ENCODE peak calls at places on chromosomes 4 and X, in nine cellular contexts. Z is kidney epithelial cell, D is tibial nerve, S is Caco-2, B is breast epithelium, E is psoas muscle, Y is thoracic aorta, J is mammary epithelial cell, P is colonic mucosa. A is an unnamed sample. For H3K36me3, the result is how much of the 10 kb centered on the place peaks cover.

GRCh38 chr4:94551616-94552564 is 100.1 kb downstream of the PDLIM5 start:
- DNase-seq in Z (no peak), Y (no peak), J (no peak), B (no peak), S (no peak), E (no peak), P (no peak), D (no peak), A (no peak)

GRCh38 chr4:88240297-88240714 is 44.1 kb downstream of the PPM1K start:
- DNase-seq in P (no peak), D (peak), Y (no peak), E (peak), S (no peak), B (no peak), J (no peak), Z (no peak), A (no peak)

GRCh38 chr4:112927544-112927943 is 121.9 kb upstream of the ANK2 start:
- DNase-seq in D (no peak), Z (no peak), B (no peak), E (no peak), J (no peak), P (no peak), Y (no peak), S (peak), A (no peak)

GRCh38 chrX:150229481-150229880 is 133.6 kb upstream of the MAMLD1 start:
- DNase-seq in P (peak), S (no peak), D (no peak), Y (no peak), J (no peak), E (no peak), Z (no peak), B (no peak), A (no peak)

GRCh38 chr4:52051213-52051614 is at the start of gene SPATA18:
- DNase-seq in P (peak), S (peak), E (peak), B (peak), Z (no peak), D (no peak), J (peak), Y (no peak), A (no peak)

GRCh38 chrX:39212456-39212855 is 411.2 kb downstream of the MID1IP1 start:
- DNase-seq in D (no peak), Y (no peak), E (no peak), S (no peak), B (no peak), J (no peak), P (no peak), Z (no peak), A (no peak)

GRCh38 chr4:188665466-188665865 is 526.2 kb downstream of the TRIML1 start:
- DNase-seq in E (no peak), Z (no peak), P (no peak), J (peak), Y (no peak), B (no peak), S (no peak), D (no peak), A (no peak)

GRCh38 chr4:181548873-181549541 is 694.2 kb upstream of the TENM3 start:
- DNase-seq in E (no peak), Y (no peak), S (no peak), D (no peak), Z (peak), B (no peak), J (peak), P (no peak), A (peak)

GRCh38 chr4:38565271-38566199 is 98.5 kb upstream of the KLF3 start:
- DNase-seq in B (peak), J (peak), Z (no peak), E (no peak), S (no peak), Y (no peak), D (no peak), P (peak), A (peak)

GRCh38 chr4:95209942-95210341 is 338.8 kb downstream of the UNC5C start:
- DNase-seq in D (no peak), S (no peak), J (no peak), E (no peak), Y (no peak), P (no peak), B (no peak), Z (no peak), A (no peak)

GRCh38 chr4:31379364-31379763 is 659.2 kb downstream of the PCDH7 start:
- DNase-seq in E (no peak), S (no peak), J (no peak), D (no peak), Y (no peak), B (no peak), P (no peak), Z (no peak), A (no peak)

GRCh38 chrX:74451450-74452198 is 30.3 kb downstream of the SLC16A2 start:
- DNase-seq in Z (no peak), Y (no peak), P (no peak), B (no peak), E (no peak), D (no peak), S (no peak), J (no peak), A (no peak)

GRCh38 chr4:702618-703048 is 3.0 kb upstream of the PCGF3 start:
- DNase-seq in D (no peak), P (no peak), B (no peak), E (peak), S (no peak), J (no peak), Z (no peak), Y (no peak), A (no peak)

GRCh38 chr4:20813698-20814097 is 113.4 kb downstream of the PACRGL start:
- DNase-seq in E (no peak), B (no peak), Y (no peak), J (no peak), Z (no peak), S (no peak), D (no peak), P (no peak), A (no peak)

GRCh38 chr4:86755388-86755787 is 93.8 kb downstream of the SLC10A6 start:
- DNase-seq in S (no peak), P (no peak), J (no peak), E (no peak), Y (no peak), D (no peak), Z (no peak), B (no peak), A (no peak)

GRCh38 chrX:110108381-110108796 is 105.5 kb downstream of the TMEM164 start:
- DNase-seq in J (no peak), E (no peak), P (no peak), D (peak), Y (no peak), Z (no peak), B (no peak), S (no peak), A (no peak)

GRCh38 chrX:115630204-115630603 is 69.2 kb downstream of the PLS3 start:
- DNase-seq in B (no peak), J (no peak), Y (no peak), E (no peak), S (no peak), Z (no peak), D (no peak), P (no peak), A (no peak)

GRCh38 chrX:2360731-2361130 is 140.0 kb downstream of the DHRSX start:
- DNase-seq in P (no peak), E (no peak), S (peak), Z (no peak), J (no peak), Y (no peak), D (no peak), B (no peak), A (no peak)

GRCh38 chrX:38929966-38930421 is 128.7 kb downstream of the MID1IP1 start:
- DNase-seq in D (no peak), B (no peak), J (peak), P (no peak), E (peak), S (no peak), Z (peak), Y (peak), A (peak)

GRCh38 chr4:87506974-87507701 is 22.0 kb downstream of the SPARCL1 start:
- DNase-seq in E (no peak), B (no peak), Y (no peak), P (no peak), Z (no peak), J (peak), D (no peak), S (no peak), A (peak)

GRCh38 chr4:149409186-149410056 is 406.2 kb downstream of the IQCM start:
- DNase-seq in Y (peak), S (no peak), B (no peak), J (peak), D (no peak), Z (peak), E (peak), P (no peak), A (peak)

GRCh38 chr4:108544504-108544903 is 75.9 kb upstream of the RPL34 start:
- DNase-seq in E (no peak), Y (no peak), D (no peak), S (no peak), Z (peak), B (no peak), J (peak), P (no peak), A (no peak)

GRCh38 chr4:155748039-155748438 is 10.8 kb upstream of the GUCY1B1 start:
- DNase-seq in J (no peak), Y (no peak), P (no peak), D (no peak), Z (no peak), E (no peak), B (no peak), S (no peak), A (no peak)

GRCh38 chrX:132093239-132093860 is 34.5 kb downstream of the FRMD7 start:
- DNase-seq in B (no peak), E (no peak), J (no peak), Z (no peak), D (no peak), Y (no peak), S (no peak), P (no peak), A (no peak)

GRCh38 chr4:125140966-125141495 is 173.7 kb upstream of the FAT4 start:
- DNase-seq in E (no peak), S (no peak), D (no peak), Y (no peak), P (no peak), Z (no peak), B (no peak), J (peak), A (no peak)

GRCh38 chr4:81606796-81607550 is 135.3 kb upstream of the RASGEF1B start:
- DNase-seq in Z (no peak), D (no peak), B (no peak), P (peak), E (no peak), S (no peak), J (peak), Y (no peak), A (no peak)

GRCh38 chr4:48247142-48247877 is 22.3 kb downstream of the TEC start:
- DNase-seq in B (no peak), D (no peak), Z (no peak), Y (no peak), S (no peak), P (no peak), J (no peak), E (no peak), A (no peak)

GRCh38 chrX:65866146-65866545 is 173.7 kb downstream of the VSIG4 start:
- DNase-seq in Z (no peak), E (no peak), P (no peak), Y (no peak), S (no peak), B (no peak), D (no peak), J (peak), A (no peak)

GRCh38 chr4:154602404-154603020 is 9.9 kb downstream of the FGG start:
- DNase-seq in D (no peak), J (peak), Y (no peak), P (no peak), E (no peak), Z (no peak), S (no peak), B (no peak), A (no peak)

GRCh38 chr4:38177792-38178665 is 217.8 kb downstream of the PTTG2 start:
- DNase-seq in B (no peak), D (peak), P (peak), Y (no peak), E (peak), Z (no peak), S (no peak), J (no peak), A (no peak)

GRCh38 chr4:95318483-95318882 is 230.3 kb downstream of the UNC5C start:
- DNase-seq in Y (no peak), E (no peak), B (no peak), P (no peak), S (no peak), J (peak), D (no peak), Z (no peak), A (no peak)

GRCh38 chr4:175616287-175616686 is 195.8 kb downstream of the GPM6A start:
- DNase-seq in B (no peak), Z (no peak), D (no peak), P (no peak), S (no peak), J (no peak), Y (no peak), E (no peak), A (no peak)

GRCh38 chrX:10529344-10529743 is 91.0 kb downstream of the MID1 start:
- DNase-seq in B (no peak), S (no peak), P (no peak), E (no peak), Y (no peak), D (no peak), Z (no peak), J (peak), A (no peak)

GRCh38 chrX:56800801-56801200 is 71.8 kb downstream of the NBDY start:
- DNase-seq in Z (no peak), E (no peak), Y (no peak), S (no peak), P (peak), B (no peak), D (no peak), J (no peak), A (no peak)

DNA sequence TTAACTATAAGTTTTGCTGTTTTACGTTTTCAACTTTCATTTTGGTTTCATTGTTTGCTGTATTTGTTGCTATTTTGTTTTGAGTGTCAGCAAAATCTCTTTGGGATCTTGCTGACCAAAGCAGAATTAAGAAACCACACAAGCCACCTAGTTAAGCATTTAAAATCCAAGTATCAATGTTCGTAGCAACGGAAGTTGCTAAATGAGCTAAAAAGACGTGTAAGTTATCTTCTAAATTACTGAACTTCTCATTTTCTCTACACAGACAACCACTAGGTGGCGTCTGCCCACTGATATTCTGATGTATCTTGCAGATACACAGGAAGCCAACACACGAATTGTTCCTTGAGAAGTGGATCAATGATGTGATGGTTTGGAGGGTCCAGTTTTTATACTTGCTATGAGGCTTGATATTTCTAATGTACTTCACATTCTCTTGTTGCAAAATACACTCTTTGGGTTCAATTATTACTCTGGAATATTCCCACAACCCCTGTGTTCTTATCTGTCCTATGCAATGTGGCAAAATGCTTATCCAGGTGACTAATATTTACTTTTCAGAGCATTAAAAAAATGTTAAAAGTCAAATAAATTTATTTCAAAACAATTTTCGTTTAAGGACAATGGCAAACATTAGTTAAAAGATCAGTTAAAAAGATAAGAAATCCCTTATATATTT is 250.5 kb downstream of the TECRL start:
- DNase-seq in P (peak), S (peak), J (peak), D (peak), Y (no peak), B (no peak), Z (peak), E (no peak), A (no peak)
- H3K4me3 ChIP-seq in P (no peak), S (no peak), J (peak), D (no peak), Y (peak), B (no peak), Z (peak), E (peak), A (no peak)

GRCh38 chrX:71400710-71401109 is 34.6 kb downstream of the TAF1 start:
- DNase-seq in E (no peak), D (no peak), S (no peak), J (no peak), P (no peak), Z (no peak), B (no peak), Y (no peak), A (no peak)
- H3K36me3 ChIP-seq in E (under half), D (half or more), S (under half), J (under half), P (under half), Z (under half), B (under half), Y (under half), A (under half)

DNA sequence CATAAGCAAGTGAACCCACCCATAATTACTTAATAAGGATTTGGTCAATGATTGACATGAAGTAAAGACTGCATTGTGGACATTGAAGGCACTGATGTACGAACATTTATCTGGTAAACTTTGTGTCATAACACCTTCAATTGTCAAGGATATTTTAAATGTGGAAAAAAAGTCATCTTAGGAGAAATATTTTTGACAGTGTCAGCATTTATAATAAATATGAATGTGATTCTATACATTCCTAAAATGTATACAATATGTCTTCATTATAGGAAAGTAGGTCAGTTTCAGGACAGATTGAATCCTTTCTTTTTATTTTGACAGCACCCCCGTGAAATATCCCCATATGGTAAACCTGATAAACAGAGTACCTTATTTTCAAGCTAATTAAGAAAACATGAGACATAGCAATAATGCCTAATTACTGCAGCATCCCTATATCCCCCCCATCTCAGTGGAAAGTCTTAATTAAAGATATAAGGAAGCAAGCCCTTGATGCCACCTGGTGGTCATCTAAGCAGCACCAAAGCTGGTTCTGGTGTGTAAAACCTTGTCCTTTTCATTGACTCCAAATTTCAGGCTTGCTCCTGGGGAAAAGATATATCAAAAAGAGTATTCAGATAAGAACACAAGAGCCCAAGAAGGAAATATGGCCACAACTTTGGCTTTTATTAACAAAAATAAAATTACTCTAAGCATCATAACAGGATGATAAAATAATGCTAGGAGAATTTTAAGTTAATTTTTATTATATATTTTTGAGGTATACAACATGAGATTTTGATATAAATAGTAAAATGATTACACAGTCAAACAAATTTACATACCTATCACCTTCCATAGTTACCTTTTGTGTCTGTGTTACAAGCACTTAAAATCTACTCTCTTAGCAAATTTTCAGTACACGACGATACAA is 379.7 kb downstream of the TLL1 start:
- DNase-seq in Y (no peak), S (peak), B (no peak), Z (no peak), J (peak), D (no peak), P (no peak), E (no peak), A (no peak)
- TF ChIP-seq CTCF in Y (peak), S (peak), B (no peak), Z (peak), J (peak), D (peak), P (peak), E (peak), A (peak)

GRCh38 chr4:8096690-8097061 is 61.9 kb downstream of the ABLIM2 start:
- DNase-seq in D (no peak), Y (no peak), B (no peak), J (no peak), Z (no peak), S (no peak), E (peak), P (no peak), A (no peak)

GRCh38 chr4:8095956-8096689 is 62.5 kb downstream of the ABLIM2 start:
- DNase-seq in B (no peak), P (no peak), E (peak), Z (no peak), S (no peak), J (no peak), Y (no peak), D (no peak), A (no peak)

GRCh38 chr4:8092282-8092681 is 66.3 kb downstream of the ABLIM2 start:
- DNase-seq in S (no peak), D (no peak), J (no peak), Y (no peak), B (no peak), P (no peak), Z (no peak), E (no peak), A (no peak)

GRCh38 chr4:8097141-8097541 is 61.5 kb downstream of the ABLIM2 start:
- DNase-seq in Z (no peak), S (no peak), P (no peak), E (peak), D (no peak), Y (no peak), B (no peak), J (no peak), A (no peak)

DNA sequence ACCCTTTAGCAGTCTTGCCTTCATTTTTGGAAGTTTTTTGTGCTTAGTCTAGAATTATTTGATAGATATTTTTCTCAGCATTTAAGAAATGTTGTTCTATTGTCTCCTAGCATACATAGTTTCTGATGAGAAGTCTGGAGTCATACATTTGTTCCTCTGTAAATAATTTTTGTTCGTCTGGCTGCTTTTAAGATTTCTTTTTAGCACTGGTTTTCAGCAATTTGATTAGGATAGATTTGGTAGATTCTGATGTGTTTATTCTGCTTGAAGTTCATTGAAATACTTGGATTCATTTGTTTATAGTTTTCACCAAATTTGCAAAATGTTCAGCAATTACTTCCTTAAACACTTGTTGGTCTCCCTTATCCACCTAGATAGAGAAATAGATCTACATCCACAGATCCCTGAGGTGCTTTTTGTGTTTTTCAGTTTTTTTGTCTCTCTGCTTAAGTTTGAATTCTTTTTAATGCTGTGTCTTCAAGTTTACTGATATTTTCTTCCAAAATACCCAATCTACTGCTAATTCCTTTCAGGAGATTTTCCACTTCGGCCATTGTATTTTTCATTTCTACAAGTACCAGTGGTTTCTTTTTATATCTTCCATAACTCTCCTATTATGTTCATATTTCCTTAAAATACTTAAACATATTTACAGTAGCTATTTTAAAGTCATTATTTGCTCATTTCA is 64.9 kb downstream of the ABLIM2 start:
- DNase-seq in J (no peak), E (no peak), S (no peak), P (no peak), B (no peak), Y (no peak), Z (no peak), D (no peak), A (no peak)
- H3K4me3 ChIP-seq in J (no peak), E (no peak), S (no peak), P (no peak), B (no peak), Y (no peak), Z (no peak), D (no peak), A (no peak)

GRCh38 chr4:40143926-40144508 is 52.8 kb upstream of the RHOH start:
- DNase-seq in P (no peak), J (no peak), D (no peak), Z (no peak), E (no peak), S (peak), B (no peak), Y (no peak), A (no peak)
- H3K36me3 ChIP-seq in P (under half), J (under half), D (under half), Z (under half), E (under half), S (under half), B (under half), Y (under half), A (under half)